ENCODE peak calls at places on chromosomes 1 and 21, in ten cellular contexts. G is tibial nerve; T is tibial artery; S is ovary; U is substantia nigra; L is uterus; O is AG04450; Q is naive thymus-derived CD4-positive, alpha-beta T cell; V is GM23338; H is caudate nucleus. K is an unnamed sample.

GRCh38 chr1:12591267-12591938 is 26.6 kb downstream of the DHRS3 start:
- DNase-seq in G (no peak), T (peak; percentile 91), S (peak; percentile 88), U (peak; percentile 16), L (peak; percentile 86), O (no peak), Q (no peak), V (no peak), H (no peak), K (no peak)

GRCh38 chr21:43341349-43342163 is 85.4 kb downstream of the SIK1 start:
- DNase-seq in G (no peak), T (no peak), S (no peak), U (no peak), L (no peak), O (no peak), Q (no peak), V (no peak), H (peak; percentile 18), K (no peak)

GRCh38 chr1:230208619-230209261 is 141.7 kb downstream of the GALNT2 start:
- DNase-seq in G (no peak), T (no peak), S (no peak), U (no peak), L (no peak), O (no peak), Q (no peak), V (no peak), H (peak; percentile 53), K (no peak)

GRCh38 chr1:83626603-83627002 is 372.3 kb downstream of the TTLL7 start:
- DNase-seq in G (no peak), T (no peak), S (no peak), U (no peak), L (no peak), O (no peak), Q (no peak), V (no peak), H (no peak), K (no peak)

GRCh38 chr1:43549921-43550597 is 19.4 kb downstream of the PTPRF start:
- DNase-seq in G (no peak), T (peak; percentile 77), S (peak; percentile 76), U (no peak), L (peak; percentile 76), O (no peak), Q (no peak), V (peak; percentile 97), H (no peak), K (peak; percentile 88)

GRCh38 chr1:200139661-200140250 is 112.2 kb downstream of the NR5A2 start:
- DNase-seq in G (no peak), T (no peak), S (no peak), U (no peak), L (no peak), O (peak; percentile 29), Q (no peak), V (peak; percentile 78), H (no peak), K (no peak)

GRCh38 chr21:15749045-15749867 is 19.5 kb downstream of the USP25 start:
- DNase-seq in G (no peak), T (no peak), S (no peak), U (no peak), L (no peak), O (no peak), Q (no peak), V (no peak), H (no peak), K (no peak)

GRCh38 chr21:45846373-45847160 is 135.0 kb upstream of the COL6A1 start:
- DNase-seq in G (peak; percentile 32), T (no peak), S (no peak), U (peak; percentile 26), L (peak; percentile 80), O (no peak), Q (no peak), V (no peak), H (peak; percentile 23), K (no peak)

GRCh38 chr1:2496087-2496622 is 20.1 kb downstream of the PLCH2 start:
- DNase-seq in G (no peak), T (no peak), S (no peak), U (no peak), L (no peak), O (no peak), Q (no peak), V (no peak), H (no peak), K (no peak)

GRCh38 chr1:155064109-155064812 is 721 bp downstream of the EFNA4 start:
- DNase-seq in G (no peak), T (no peak), S (peak; percentile 53), U (no peak), L (no peak), O (no peak), Q (no peak), V (peak; percentile 76), H (no peak), K (no peak)

GRCh38 chr1:89945852-89946476 is 48.9 kb upstream of the ZNF326 start:
- DNase-seq in G (no peak), T (no peak), S (no peak), U (no peak), L (no peak), O (no peak), Q (no peak), V (no peak), H (no peak), K (peak; percentile 16)

GRCh38 chr1:32494196-32494595 is 29.3 kb downstream of the ZBTB8B start:
- DNase-seq in G (no peak), T (no peak), S (no peak), U (no peak), L (no peak), O (no peak), Q (no peak), V (no peak), H (no peak), K (peak; percentile 14)

GRCh38 chr1:216892581-216892980 is 169.4 kb upstream of the ESRRG start:
- DNase-seq in G (no peak), T (no peak), S (no peak), U (no peak), L (no peak), O (no peak), Q (no peak), V (no peak), H (no peak), K (no peak)

GRCh38 chr1:216888721-216889120 is 165.5 kb upstream of the ESRRG start:
- DNase-seq in G (no peak), T (no peak), S (no peak), U (no peak), L (no peak), O (no peak), Q (no peak), V (no peak), H (no peak), K (no peak)

GRCh38 chr1:216883518-216883917 is 160.3 kb upstream of the ESRRG start:
- DNase-seq in G (no peak), T (no peak), S (no peak), U (no peak), L (no peak), O (no peak), Q (no peak), V (peak; percentile 36), H (no peak), K (no peak)

DNA sequence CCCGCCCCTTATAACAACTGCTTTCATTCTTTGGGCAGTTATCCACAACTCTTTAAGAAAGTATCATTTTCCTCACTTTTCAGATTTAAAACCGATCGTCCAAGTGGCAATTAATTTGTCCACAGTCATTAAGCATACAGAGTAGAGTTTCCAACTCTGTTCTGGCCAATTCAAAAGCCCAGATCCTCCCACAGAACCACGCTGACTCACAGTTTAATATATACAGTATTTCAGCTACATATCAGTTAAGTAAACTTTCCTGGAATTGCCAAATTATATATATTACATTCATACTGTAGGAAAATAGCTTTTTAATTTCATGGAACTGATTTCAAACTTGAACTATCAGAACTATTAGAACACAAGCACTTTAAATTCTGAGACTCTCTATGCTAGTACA is 163.8 kb upstream of the ESRRG start:
- DNase-seq in G (no peak), T (no peak), S (no peak), U (no peak), L (no peak), O (no peak), Q (no peak), V (no peak), H (no peak), K (no peak)
- H3K27ac ChIP-seq in G (no peak overlapping the region), T (no peak overlapping the region), S (no peak overlapping the region), U (no peak overlapping the region), L (no peak overlapping the region), O (no peak overlapping the region), Q (no peak overlapping the region), V (no peak overlapping the region), H (no peak overlapping the region), K (no peak overlapping the region)

DNA sequence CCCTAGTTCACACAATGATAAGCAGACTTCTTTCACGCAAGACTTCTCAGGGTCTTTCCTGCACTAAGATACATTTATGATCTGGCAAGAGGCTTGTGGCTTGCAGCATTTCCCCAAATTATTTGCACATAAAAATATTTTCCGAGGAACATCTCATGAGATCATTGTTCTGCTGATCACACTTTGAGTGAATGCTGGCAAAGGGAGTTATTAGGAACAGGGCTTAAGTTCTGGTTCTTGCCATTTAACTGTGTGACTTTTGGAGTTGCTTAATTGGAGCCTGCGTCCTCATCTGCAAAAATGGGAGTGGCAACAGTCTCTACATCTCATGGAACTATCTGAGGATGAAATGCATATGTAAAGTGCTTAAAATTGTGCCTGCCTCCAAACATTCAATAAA is 50.2 kb downstream of the GADD45A start:
- DNase-seq in G (no peak), T (no peak), S (no peak), U (no peak), L (no peak), O (no peak), Q (no peak), V (no peak), H (no peak), K (no peak)
- H3K27ac ChIP-seq in G (peak overlapping the region; percentile 79), T (peak overlapping the region; percentile 74), S (no peak overlapping the region), U (no peak overlapping the region), L (peak overlapping the region; percentile 70), O (no peak overlapping the region), Q (no peak overlapping the region), V (no peak overlapping the region), H (no peak overlapping the region), K (peak overlapping the region; percentile 88)

DNA sequence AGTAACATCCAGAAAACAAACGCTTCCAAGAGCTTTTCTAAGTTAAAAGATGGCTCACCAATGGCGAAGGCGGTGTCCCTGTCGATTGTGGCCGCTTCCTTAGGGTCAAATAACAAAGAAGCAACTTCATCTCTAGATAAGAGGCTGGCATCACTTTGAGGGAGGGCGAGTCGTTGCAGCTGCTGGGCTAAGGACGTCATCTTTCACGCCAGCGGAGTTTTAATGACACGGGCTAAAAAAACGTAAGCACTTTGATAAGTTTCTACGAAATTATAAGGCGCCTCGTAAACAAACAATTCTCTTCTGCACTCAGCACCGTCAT is 459 bp downstream of the HEATR1 start:
- DNase-seq in G (no peak), T (no peak), S (no peak), U (no peak), L (no peak), O (no peak), Q (no peak), V (peak; percentile 34), H (no peak), K (no peak)
- H3K27ac ChIP-seq in G (peak overlapping the region; percentile 74), T (peak overlapping the region; percentile 86), S (no peak overlapping the region), U (peak overlapping the region; percentile 20), L (peak overlapping the region; percentile 82), O (peak overlapping the region; percentile 42), Q (peak overlapping the region; percentile 79), V (peak overlapping the region; percentile 81), H (no peak overlapping the region), K (peak overlapping the region; percentile 56)

DNA sequence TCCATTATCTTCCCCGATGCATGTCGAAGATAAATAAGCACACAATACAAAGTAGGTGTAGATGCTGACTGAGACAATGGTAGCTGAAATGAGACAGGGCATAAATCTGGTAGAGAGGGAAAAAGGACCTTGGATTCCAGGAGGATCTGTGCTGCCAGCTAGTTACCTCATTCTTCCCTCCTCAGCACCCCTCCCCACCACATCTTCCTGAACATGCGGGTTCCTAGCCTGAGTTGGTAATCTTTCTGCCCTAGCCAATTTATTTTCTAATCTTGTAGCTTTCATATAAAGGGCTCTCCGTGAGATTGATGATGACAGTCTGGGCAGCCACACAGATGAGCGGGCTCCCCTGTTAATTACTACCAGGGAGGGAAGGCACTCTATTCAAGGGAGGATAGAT is 20.2 kb downstream of the ARHGEF11 start:
- DNase-seq in G (no peak), T (no peak), S (no peak), U (no peak), L (peak; percentile 18), O (no peak), Q (no peak), V (no peak), H (no peak), K (no peak)
- H3K27ac ChIP-seq in G (no peak overlapping the region), T (no peak overlapping the region), S (no peak overlapping the region), U (no peak overlapping the region), L (peak overlapping the region; percentile 47), O (no peak overlapping the region), Q (no peak overlapping the region), V (no peak overlapping the region), H (no peak overlapping the region), K (no peak overlapping the region)

K was measured in epithelial cell of prostate.